ENCODE peak calls at places on chromosomes 6 and 20, in eight cellular contexts. B is activated T-cell treated with anti-CD3 and anti-CD28 coated beads, Interleukin-2, amount 50 U/mL, for 48 hours; Z is uterus; X is bronchial epithelial cell; F is NCI-H345; I is type B pancreatic cell; N is AG10803; W is central memory CD4-positive, alpha-beta T cell. R is an unnamed sample.

GRCh38 chr6:28969129-28969528 is 36.0 kb downstream of the ZNF311 start:
- DNase-seq in N (no peak), I (no peak), W (no peak), B (no peak), F (no peak), X (no peak), Z (no peak), R (no peak)

GRCh38 chr20:24705486-24705885 is 236.1 kb downstream of the SYNDIG1 start:
- DNase-seq in X (no peak), F (no peak), Z (no peak), B (no peak), W (no peak), I (no peak), N (peak), R (peak)

GRCh38 chr6:139839506-139840156 is 465.2 kb upstream of the CITED2 start:
- DNase-seq in W (no peak), I (no peak), F (no peak), N (peak), X (no peak), B (no peak), Z (peak), R (peak)

GRCh38 chr20:2133318-2134183 is 31.9 kb downstream of the STK35 start:
- DNase-seq in F (no peak), W (no peak), Z (no peak), B (no peak), X (peak), I (no peak), N (peak), R (no peak)

GRCh38 chr6:91860951-91861350 is 1274.1 kb upstream of the MAP3K7 start:
- DNase-seq in I (no peak), F (no peak), B (no peak), Z (no peak), X (peak), W (no peak), N (no peak), R (no peak)

GRCh38 chr6:169669889-169670288 is 31.9 kb downstream of the WDR27 start:
- DNase-seq in Z (no peak), F (no peak), X (peak), W (no peak), I (no peak), N (no peak), B (no peak), R (no peak)

GRCh38 chr20:34268851-34269668 is 27.8 kb downstream of the ASIP start:
- DNase-seq in N (no peak), W (peak), Z (peak), B (peak), X (no peak), F (no peak), I (no peak), R (no peak)

GRCh38 chr6:127503022-127503421 is 16.1 kb downstream of the MTCL3 start:
- DNase-seq in N (no peak), Z (no peak), X (no peak), I (no peak), F (no peak), W (no peak), B (no peak), R (no peak)

GRCh38 chr6:133833905-133834304 is 55.0 kb upstream of the TCF21 start:
- DNase-seq in F (no peak), N (no peak), X (no peak), Z (peak), W (no peak), I (no peak), B (no peak), R (no peak)

GRCh38 chr6:19896580-19897010 is 59.4 kb downstream of the ID4 start:
- DNase-seq in X (peak), W (no peak), B (no peak), I (no peak), Z (no peak), F (peak), N (no peak), R (no peak)

GRCh38 chr20:33507461-33507860 is 17.6 kb downstream of the CBFA2T2 start:
- DNase-seq in N (no peak), Z (no peak), W (no peak), F (no peak), X (no peak), I (no peak), B (no peak), R (no peak)

GRCh38 chr20:62841705-62842212 is 19.9 kb downstream of the TCFL5 start:
- DNase-seq in X (no peak), F (no peak), I (no peak), N (no peak), B (no peak), W (no peak), Z (no peak), R (no peak)

GRCh38 chr6:152642578-152643375 is 5.6 kb upstream of the SYNE1 start:
- DNase-seq in Z (peak), B (peak), F (no peak), X (peak), I (no peak), W (no peak), N (peak), R (no peak)

GRCh38 chr20:40965671-40966070 is 63.0 kb upstream of the TOP1 start:
- DNase-seq in B (no peak), F (no peak), Z (no peak), N (no peak), I (peak), X (no peak), W (no peak), R (no peak)